ENCODE peak calls at places on chromosomes 5 and 9, in ten cellular contexts. Q, Z, G, U, W, O, V, P, H and Y are unnamed samples.

GRCh38 chr9:16458696-16459420 is 411.6 kb downstream of the BNC2 start:
- DNase-seq in Q (no peak), Z (no peak), G (no peak), U (no peak), W (no peak), O (no peak), V (peak), P (no peak), H (no peak), Y (peak)

GRCh38 chr5:138336952-138337684 is 948 bp upstream of the FAM53C start:
- DNase-seq in Q (no peak), Z (no peak), G (no peak), U (no peak), W (peak), O (peak), V (peak), P (no peak), H (no peak), Y (peak)

GRCh38 chr5:132251220-132251725 is 6.2 kb upstream of the PDLIM4 start:
- DNase-seq in Q (no peak), Z (no peak), G (peak), U (peak), W (no peak), O (peak), V (no peak), P (no peak), H (no peak), Y (peak)

GRCh38 chr5:121350493-121350892 is 501.2 kb upstream of the FTMT start:
- DNase-seq in Q (no peak), Z (no peak), G (no peak), U (no peak), W (no peak), O (no peak), V (peak), P (no peak), H (no peak), Y (no peak)

GRCh38 chr5:112374356-112374755 is 44.7 kb downstream of the EPB41L4A start:
- DNase-seq in Q (no peak), Z (no peak), G (no peak), U (no peak), W (no peak), O (no peak), V (no peak), P (no peak), H (no peak), Y (no peak)

GRCh38 chr9:130639119-130639485 is 25.3 kb upstream of the PRDM12 start:
- DNase-seq in Q (no peak), Z (no peak), G (no peak), U (no peak), W (no peak), O (no peak), V (no peak), P (no peak), H (no peak), Y (no peak)

GRCh38 chr5:124841829-124842712 is 95.6 kb upstream of the ZNF608 start:
- DNase-seq in Q (no peak), Z (no peak), G (peak), U (no peak), W (no peak), O (no peak), V (peak), P (no peak), H (no peak), Y (no peak)

GRCh38 chr9:87270241-87271234 is 227.1 kb upstream of the DAPK1 start:
- DNase-seq in Q (no peak), Z (no peak), G (peak), U (peak), W (no peak), O (no peak), V (peak), P (peak), H (no peak), Y (no peak)

GRCh38 chr5:368162-369084 is 46.9 kb downstream of the AHRR start:
- DNase-seq in Q (peak), Z (no peak), G (no peak), U (peak), W (peak), O (no peak), V (peak), P (peak), H (no peak), Y (no peak)

GRCh38 chr5:51960617-51961115 is 577.4 kb downstream of the ISL1 start:
- DNase-seq in Q (no peak), Z (no peak), G (peak), U (no peak), W (no peak), O (no peak), V (peak), P (peak), H (no peak), Y (peak)

GRCh38 chr9:115000217-115000639 is 69.8 kb upstream of the TNFSF8 start:
- DNase-seq in Q (peak), Z (no peak), G (peak), U (no peak), W (no peak), O (no peak), V (no peak), P (no peak), H (no peak), Y (no peak)

GRCh38 chr5:126188804-126189203 is 234.4 kb upstream of the GRAMD2B start:
- DNase-seq in Q (no peak), Z (no peak), G (no peak), U (no peak), W (no peak), O (no peak), V (no peak), P (no peak), H (no peak), Y (no peak)

GRCh38 chr5:74040065-74040551 is 414.1 kb downstream of the ARHGEF28 start:
- DNase-seq in Q (no peak), Z (no peak), G (peak), U (peak), W (no peak), O (no peak), V (peak), P (peak), H (no peak), Y (no peak)

GRCh38 chr9:73199448-73199847 is 47.8 kb downstream of the ANXA1 start:
- DNase-seq in Q (no peak), Z (no peak), G (no peak), U (no peak), W (no peak), O (no peak), V (no peak), P (no peak), H (no peak), Y (no peak)